ENCODE peak calls at places on chromosomes 3 and 15, in eight cellular contexts. J is left lung, D is NCI-H510A treated with DMSO at 0.1 percent for 48 hours, G is ovary, F is cardiac fibroblast, Q is SW 1271, O is aorta, B is astrocyte of the spinal cord. Z is an unnamed sample.

GRCh38 chr15:64070965-64071851 is 22.4 kb downstream of the CIAO2A start:
- DNase-seq in J (no peak), D (no peak), G (peak), F (peak), Q (no peak), O (no peak), B (peak), Z (peak)

GRCh38 chr3:48464713-48465221 is 18.2 kb downstream of the ATRIP start:
- DNase-seq in J (peak), D (no peak), G (peak), F (no peak), Q (no peak), O (peak), B (no peak), Z (no peak)

GRCh38 chr15:47437492-47437891 is 279.8 kb upstream of the SEMA6D start:
- DNase-seq in J (no peak), D (no peak), G (no peak), F (no peak), Q (no peak), O (no peak), B (no peak), Z (no peak)

GRCh38 chr3:122680381-122681293 is at the start of gene PARP14:
- DNase-seq in J (peak), D (peak), G (peak), F (peak), Q (peak), O (peak), B (peak), Z (peak)

GRCh38 chr3:178083906-178084823 is 452.1 kb upstream of the KCNMB2 start:
- DNase-seq in J (no peak), D (peak), G (no peak), F (peak), Q (no peak), O (no peak), B (peak), Z (no peak)

GRCh38 chr3:188207941-188208750 is 54.2 kb downstream of the LPP start:
- DNase-seq in J (no peak), D (no peak), G (no peak), F (peak), Q (no peak), O (no peak), B (no peak), Z (no peak)

GRCh38 chr3:59559721-59560514 is 510.1 kb upstream of the CFAP20DC start:
- DNase-seq in J (no peak), D (no peak), G (no peak), F (peak), Q (no peak), O (no peak), B (peak), Z (peak)

GRCh38 chr15:70258369-70259029 is 160.8 kb upstream of the TLE3 start:
- DNase-seq in J (no peak), D (no peak), G (no peak), F (no peak), Q (no peak), O (no peak), B (no peak), Z (no peak)

GRCh38 chr3:44674211-44674610 is 25.7 kb downstream of the ZNF35 start:
- DNase-seq in J (no peak), D (no peak), G (no peak), F (peak), Q (no peak), O (no peak), B (no peak), Z (no peak)

Z was measured in kidney glomerular epithelial cell.